ENCODE peak calls at places on chromosomes 16 and 17, in four cellular contexts. S is upper lobe of right lung, T is heart left ventricle, U is A549. A is an unnamed sample. For H3K4me1, the result is how much of the 10 kb centered on the place peaks cover.

GRCh38 chr17:33287096-33287495 is 6.0 kb downstream of the ASIC2 start:
- DNase-seq in T (no peak), S (no peak), U (no peak), A (no peak)

GRCh38 chr16:69930117-69930776 is 20.9 kb upstream of the CLEC18A start:
- DNase-seq in U (peak), S (no peak), T (peak), A (no peak)

GRCh38 chr16:69711115-69711740 is 15.1 kb downstream of the NQO1 start:
- DNase-seq in U (no peak), S (peak), T (no peak), A (no peak)

GRCh38 chr16:84595052-84595481 is 22.8 kb downstream of the COTL1 start:
- DNase-seq in S (peak), T (no peak), U (no peak), A (no peak)

GRCh38 chr17:28347261-28347891 is 10.0 kb downstream of the POLDIP2 start:
- DNase-seq in S (peak), U (no peak), T (no peak), A (peak)

GRCh38 chr17:41939044-41939695 is 8.8 kb downstream of the ODAD4 start:
- DNase-seq in S (no peak), T (no peak), U (no peak), A (no peak)

GRCh38 chr16:87060026-87060986 is 256.9 kb downstream of the C16orf95 start:
- DNase-seq in T (peak), U (no peak), S (no peak), A (no peak)

GRCh38 chr17:75695141-75695829 is 26.0 kb upstream of the ITGB4 start:
- DNase-seq in T (no peak), S (no peak), U (no peak), A (no peak)

GRCh38 chr17:71349908-71350600 is 770.8 kb upstream of the SOX9 start:
- DNase-seq in S (no peak), U (no peak), T (no peak), A (no peak)

GRCh38 chr17:45018514-45019176 is 32.8 kb downstream of the DCAKD start:
- DNase-seq in S (no peak), U (no peak), T (peak), A (no peak)

GRCh38 chr16:80935691-80936090 is 71.0 kb downstream of the CMC2 start:
- DNase-seq in T (no peak), S (no peak), U (no peak), A (no peak)

GRCh38 chr17:76318586-76318985 is 10.5 kb upstream of the QRICH2 start:
- DNase-seq in U (no peak), S (no peak), T (no peak), A (no peak)

GRCh38 chr16:6081320-6081976 is 983.9 kb upstream of the EEF2KMT start:
- DNase-seq in U (peak), T (no peak), S (no peak), A (peak)

GRCh38 chr17:22266231-22266630 is 573.9 kb downstream of the KCNJ18 start:
- DNase-seq in T (no peak), S (peak), U (no peak), A (no peak)

GRCh38 chr16:56965149-56965938 is 3.6 kb downstream of the CETP start:
- DNase-seq in T (no peak), U (no peak), S (no peak), A (no peak)

GRCh38 chr16:20960899-20961298 is 60.3 kb downstream of the LYRM1 start:
- DNase-seq in T (no peak), S (no peak), U (no peak), A (no peak)

GRCh38 chr16:80606221-80606766 is 65.5 kb downstream of the DYNLRB2 start:
- DNase-seq in U (no peak), S (no peak), T (no peak), A (no peak)

GRCh38 chr17:16100737-16101400 is 101.2 kb downstream of the TTC19 start:
- DNase-seq in S (no peak), T (no peak), U (no peak), A (no peak)

GRCh38 chr16:2009302-2009711 is 314 bp downstream of the ZNF598 start:
- DNase-seq in U (no peak), S (no peak), T (no peak), A (peak)

GRCh38 chr16:80792031-80792430 is 12.4 kb downstream of the CDYL2 start:
- DNase-seq in S (no peak), U (no peak), T (no peak), A (no peak)

GRCh38 chr16:13332713-13333255 is 431.4 kb downstream of the SHISA9 start:
- DNase-seq in T (no peak), S (no peak), U (no peak), A (no peak)

GRCh38 chr16:57308041-57308440 is 23.6 kb upstream of the PLLP start:
- DNase-seq in T (no peak), S (no peak), U (no peak), A (no peak)

GRCh38 chr17:56593741-56594527 is 435 bp downstream of the NOG start:
- DNase-seq in T (peak), U (peak), S (peak), A (peak)

GRCh38 chr16:1863681-1864460 is 8.1 kb downstream of the MEIOB start:
- DNase-seq in T (no peak), U (no peak), S (no peak), A (no peak)

GRCh38 chr16:81546781-81547180 is 102.2 kb downstream of the CMIP start:
- DNase-seq in U (no peak), T (no peak), S (peak), A (no peak)

GRCh38 chr16:86858501-86858900 is 280.2 kb downstream of the FOXL1 start:
- DNase-seq in U (no peak), S (no peak), T (no peak), A (no peak)

GRCh38 chr17:46979023-46979870 is at the start of gene RPRML:
- DNase-seq in S (no peak), U (peak), T (peak), A (peak)

GRCh38 chr17:40329981-40330794 is 21.2 kb downstream of the RARA start:
- DNase-seq in S (peak), T (peak), U (no peak), A (peak)

GRCh38 chr16:35741546-35741945 is 2282.1 kb downstream of the TP53TG3F start:
- DNase-seq in U (no peak), S (no peak), T (no peak), A (no peak)

GRCh38 chr16:71542377-71542776 is 16.2 kb downstream of the CHST4 start:
- DNase-seq in S (peak), U (peak), T (peak), A (peak)

GRCh38 chr17:17075037-17075755 is 32.9 kb downstream of the MPRIP start:
- DNase-seq in S (peak), T (peak), U (no peak), A (peak)

GRCh38 chr16:59412275-59412841 is 678.2 kb upstream of the GOT2 start:
- DNase-seq in U (peak), S (no peak), T (no peak), A (no peak)

GRCh38 chr17:58501451-58501850 is 13.0 kb downstream of the MTMR4 start:
- DNase-seq in S (no peak), T (no peak), U (no peak), A (no peak)

GRCh38 chr17:40063034-40063765 is 435 bp downstream of the THRA start:
- DNase-seq in T (peak), U (no peak), S (peak), A (peak)

GRCh38 chr17:64393000-64393402 is 2.3 kb upstream of the PECAM1 start:
- DNase-seq in S (peak), T (no peak), U (no peak), A (no peak)

GRCh38 chr17:29257756-29258155 is 11.1 kb downstream of the CRYBA1 start:
- DNase-seq in S (no peak), T (no peak), U (no peak), A (no peak)

GRCh38 chr17:2029911-2030778 is at the start of gene DPH1:
- DNase-seq in U (peak), S (peak), T (peak), A (peak)

DNA sequence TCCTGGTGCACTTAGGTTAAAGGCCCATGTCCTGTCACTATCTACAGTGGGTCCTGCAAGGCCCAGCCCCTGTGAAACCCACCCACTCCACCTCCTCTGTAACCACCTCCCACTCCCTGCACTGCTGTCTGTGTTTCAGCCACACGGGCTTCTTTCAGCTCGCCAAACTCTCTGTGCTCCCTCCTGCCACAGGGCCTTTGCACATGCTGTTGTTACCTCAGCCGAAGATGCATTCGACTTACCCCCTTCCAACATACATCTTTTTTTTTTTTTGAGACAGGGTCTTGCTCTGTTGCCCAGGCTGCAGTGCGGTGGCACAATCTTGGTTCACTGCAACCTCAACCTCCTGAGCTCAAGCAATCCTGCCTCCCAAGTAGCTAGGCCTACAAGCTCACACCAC is 76.5 kb upstream of the RPL38 start:
- DNase-seq in S (peak), T (no peak), U (no peak), A (no peak)
- H3K4me3 ChIP-seq in S (no peak), T (no peak), U (no peak), A (no peak)

GRCh38 chr16:3854740-3855139 is 25.8 kb downstream of the CREBBP start:
- DNase-seq in U (no peak), S (no peak), T (no peak), A (no peak)

GRCh38 chr16:3849751-3850543 is 30.6 kb downstream of the CREBBP start:
- DNase-seq in S (no peak), T (no peak), U (no peak), A (no peak)

GRCh38 chr16:3846087-3846486 is 34.4 kb downstream of the CREBBP start:
- DNase-seq in T (no peak), U (no peak), S (no peak), A (no peak)

GRCh38 chr16:3846595-3847091 is 33.9 kb downstream of the CREBBP start:
- DNase-seq in S (no peak), U (no peak), T (no peak), A (no peak)

GRCh38 chr16:3850544-3850899 is 30.0 kb downstream of the CREBBP start:
- DNase-seq in T (no peak), U (no peak), S (no peak), A (no peak)
- H3K4me1 ChIP-seq in T (under half), U (under half), S (under half), A (under half)

GRCh38 chr17:65495255-65496060 is 66.0 kb downstream of the AXIN2 start:
- DNase-seq in T (no peak), S (peak), U (no peak), A (no peak)
- H3K4me3 ChIP-seq in T (no peak), S (peak), U (no peak), A (no peak)

GRCh38 chr17:78058581-78058980 is 70.0 kb downstream of the TMC6 start:
- DNase-seq in T (no peak), S (no peak), U (no peak), A (no peak)
- H3K4me1 ChIP-seq in T (under half), S (under half), U (under half), A (under half)

DNA sequence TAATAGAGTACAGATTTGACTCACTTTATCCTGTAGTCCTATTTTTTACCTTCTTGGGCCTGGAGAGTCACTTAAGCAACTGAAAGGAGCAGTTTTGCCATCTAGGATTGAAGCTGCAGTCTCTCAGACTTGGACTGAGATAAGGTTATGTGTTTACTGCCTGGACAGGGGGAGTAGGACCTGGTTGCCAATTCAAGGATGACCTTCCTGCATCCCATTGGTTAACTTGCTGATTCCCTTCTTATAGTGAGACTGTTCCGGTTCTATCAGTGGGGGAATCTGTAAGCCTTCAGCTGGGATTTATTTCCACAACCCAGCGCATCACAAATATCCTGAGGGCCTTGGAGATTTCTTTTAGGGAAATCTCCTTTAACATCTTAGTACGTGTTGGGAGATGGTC is 2.9 kb downstream of the UBN1 start:
- DNase-seq in S (no peak), T (no peak), U (no peak), A (no peak)
- H3K4me3 ChIP-seq in S (peak), T (peak), U (no peak), A (no peak)

GRCh38 chr16:66522816-66523590 is 26.9 kb downstream of the TK2 start:
- DNase-seq in S (no peak), T (no peak), U (no peak), A (no peak)
- H3K4me1 ChIP-seq in S (half or more), T (under half), U (under half), A (under half)

GRCh38 chr16:396199-396598 is 800 bp upstream of the NME4 start:
- DNase-seq in U (no peak), T (no peak), S (no peak), A (no peak)
- H3K4me3 ChIP-seq in U (peak), T (peak), S (peak), A (no peak)